ENCODE peak calls at places on chromosomes 2 and 18, in four cellular contexts. Q, P, T and F are unnamed samples.

GRCh38 chr2:238202326-238203103 is 980 bp downstream of the ILKAP start:
- DNase-seq in Q (no peak), P (peak), T (no peak), F (no peak)

GRCh38 chr2:3453196-3453845 is 66.0 kb downstream of the ADI1 start:
- DNase-seq in Q (no peak), P (no peak), T (no peak), F (peak)

GRCh38 chr2:149068996-149069888 is 30.7 kb downstream of the LYPD6B start:
- DNase-seq in Q (no peak), P (peak), T (no peak), F (no peak)

GRCh38 chr18:30405038-30405437 is 637.5 kb downstream of the DSC3 start:
- DNase-seq in Q (no peak), P (no peak), T (no peak), F (no peak)

GRCh38 chr18:8794133-8794986 is 89.0 kb downstream of the MTCL1 start:
- DNase-seq in Q (no peak), P (no peak), T (no peak), F (no peak)

GRCh38 chr2:227127236-227127635 is 36.8 kb downstream of the COL4A4 start:
- DNase-seq in Q (no peak), P (no peak), T (no peak), F (no peak)

GRCh38 chr2:1049691-1050090 is 99.0 kb downstream of the SNTG2 start:
- DNase-seq in Q (no peak), P (no peak), T (no peak), F (no peak)

GRCh38 chr2:152861349-152861942 is 143.0 kb downstream of the ARL6IP6 start:
- DNase-seq in Q (peak), P (peak), T (no peak), F (no peak)

GRCh38 chr18:62763101-62763521 is 47.8 kb downstream of the PHLPP1 start:
- DNase-seq in Q (no peak), P (no peak), T (no peak), F (no peak)

GRCh38 chr18:23053756-23054457 is 81.4 kb upstream of the CABLES1 start:
- DNase-seq in Q (peak), P (peak), T (peak), F (no peak)

GRCh38 chr2:3594493-3595281 is at the start of gene COLEC11:
- DNase-seq in Q (peak), P (no peak), T (peak), F (peak)

GRCh38 chr2:232447638-232448472 is 8.1 kb upstream of the ALPI start:
- DNase-seq in Q (no peak), P (no peak), T (no peak), F (no peak)

GRCh38 chr2:7020059-7020458 is 102.8 kb downstream of the RNF144A start:
- DNase-seq in Q (no peak), P (no peak), T (no peak), F (no peak)

GRCh38 chr2:72887032-72887835 is at the start of gene SPR:
- DNase-seq in Q (peak), P (peak), T (no peak), F (no peak)

GRCh38 chr2:236833501-236834186 is 252.0 kb upstream of the COPS8 start:
- DNase-seq in Q (no peak), P (no peak), T (no peak), F (no peak)

GRCh38 chr18:77316013-77316412 is 66.4 kb downstream of the GALR1 start:
- DNase-seq in Q (no peak), P (no peak), T (no peak), F (no peak)

GRCh38 chr2:40741532-40741931 is 289.6 kb upstream of the SLC8A1 start:
- DNase-seq in Q (no peak), P (no peak), T (no peak), F (no peak)

GRCh38 chr18:75214766-75215515 is 4.3 kb downstream of the TSHZ1 start:
- DNase-seq in Q (no peak), P (no peak), T (no peak), F (no peak)

GRCh38 chr2:74735544-74735943 is 81.5 kb downstream of the SEMA4F start:
- DNase-seq in Q (no peak), P (no peak), T (no peak), F (no peak)

GRCh38 chr2:168246483-168247340 is 683 bp downstream of the STK39 start:
- DNase-seq in Q (peak), P (peak), T (peak), F (no peak)

GRCh38 chr2:10305715-10306114 is 3.0 kb downstream of the HPCAL1 start:
- DNase-seq in Q (peak), P (peak), T (no peak), F (peak)
- TF ChIP-seq CTCF in Q (no peak), P (peak), T (no peak), F (peak)

GRCh38 chr2:135916232-135916631 is 40.0 kb upstream of the MCM6 start:
- DNase-seq in Q (no peak), P (peak), T (no peak), F (no peak)
- TF ChIP-seq CTCF in Q (no peak), P (no peak), T (peak), F (peak)

DNA sequence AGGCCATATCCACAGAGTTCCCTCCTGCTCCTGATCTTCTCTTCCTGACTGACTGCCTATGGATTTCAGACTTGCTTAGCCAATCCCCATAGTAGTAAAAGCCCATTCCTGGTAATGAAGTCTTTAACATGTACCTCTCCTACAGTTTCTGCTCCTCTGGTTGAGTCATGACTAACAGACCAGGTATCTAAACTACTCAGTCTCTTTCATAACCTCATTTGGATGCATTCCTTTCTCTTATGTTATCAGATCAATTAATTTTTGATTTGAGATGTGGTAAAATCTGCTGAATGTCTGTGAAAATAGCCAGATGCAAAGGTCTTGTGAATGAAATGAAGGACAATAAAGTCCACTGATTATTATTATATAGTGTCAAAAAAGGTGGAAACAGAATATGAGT is 198.0 kb downstream of the NBAS start:
- DNase-seq in Q (no peak), P (no peak), T (no peak), F (no peak)
- TF ChIP-seq CTCF in Q (no peak), P (no peak), T (no peak), F (no peak)

GRCh38 chr2:63486861-63487290 is 101.4 kb downstream of the WDPCP start:
- DNase-seq in Q (no peak), P (peak), T (no peak), F (no peak)
- TF ChIP-seq CTCF in Q (no peak), P (no peak), T (no peak), F (peak)

GRCh38 chr2:213021971-213022899 is 129.2 kb downstream of the IKZF2 start:
- DNase-seq in Q (no peak), P (no peak), T (no peak), F (no peak)
- TF ChIP-seq CTCF in Q (no peak), P (no peak), T (no peak), F (no peak)

DNA sequence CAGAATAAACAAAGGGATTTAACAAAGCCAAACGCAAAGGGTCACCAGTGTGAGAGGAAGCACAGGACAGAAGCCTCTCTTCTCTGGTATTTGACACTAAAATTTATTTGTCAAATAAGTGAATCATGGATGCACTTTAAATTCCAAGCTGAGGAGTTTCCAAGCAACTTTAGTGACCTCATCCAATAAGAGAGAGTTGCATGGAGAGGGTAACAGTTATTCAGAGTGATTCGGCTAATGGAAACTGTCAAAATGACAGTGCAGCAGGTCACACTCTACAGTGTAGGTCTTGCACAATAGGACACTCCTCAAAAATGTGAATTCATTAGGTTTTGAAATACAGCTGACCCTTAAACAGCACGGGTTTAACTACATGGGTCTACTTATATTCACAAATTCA is 103.9 kb upstream of the ACVR1C start:
- DNase-seq in Q (no peak), P (no peak), T (no peak), F (no peak)
- TF ChIP-seq CTCF in Q (no peak), P (no peak), T (no peak), F (no peak)

GRCh38 chr2:219010162-219010756 is 17.0 kb upstream of the CRYBA2 start:
- DNase-seq in Q (peak), P (peak), T (no peak), F (no peak)
- TF ChIP-seq CTCF in Q (peak), P (peak), T (peak), F (peak)